ENCODE peak calls at places on chromosome 14, in seven cellular contexts. Q is lung, E is aorta, X is uterus, C is tibial nerve, O is HCT116, D is astrocyte. K is an unnamed sample.

GRCh38 chr14:86826641-86827040 is 1166.3 kb downstream of the GALC start:
- DNase-seq in X (no peak), O (no peak), Q (no peak), E (no peak), D (no peak), C (no peak), K (no peak)

GRCh38 chr14:104143071-104143470 is 4.7 kb downstream of the KIF26A start:
- DNase-seq in E (no peak), X (no peak), O (no peak), C (no peak), D (no peak), Q (no peak), K (no peak)

GRCh38 chr14:92108345-92109254 is 2.2 kb upstream of the ATXN3 start:
- DNase-seq in O (no peak), E (no peak), D (no peak), X (no peak), C (no peak), Q (no peak), K (no peak)

GRCh38 chr14:104968153-104968527 is 10.0 kb downstream of the AHNAK2 start:
- DNase-seq in Q (peak; percentile 56), E (peak; percentile 92), O (no peak), D (peak; percentile 42), X (peak; percentile 93), C (peak; percentile 74), K (peak; percentile 45)

GRCh38 chr14:54348001-54348611 is 48.7 kb upstream of the CDKN3 start:
- DNase-seq in O (peak; percentile 44), D (no peak), E (no peak), X (no peak), C (peak; percentile 52), Q (no peak), K (no peak)

GRCh38 chr14:96400495-96400894 is 8.6 kb downstream of the AK7 start:
- DNase-seq in O (no peak), E (no peak), X (no peak), D (no peak), Q (no peak), C (no peak), K (no peak)

GRCh38 chr14:99118046-99118721 is 153.8 kb downstream of the BCL11B start:
- DNase-seq in Q (peak; percentile 26), D (no peak), O (no peak), E (peak; percentile 27), X (no peak), C (no peak), K (peak; percentile 24)

GRCh38 chr14:39499514-39499913 is 67.3 kb upstream of the FBXO33 start:
- DNase-seq in D (no peak), E (no peak), O (no peak), Q (no peak), X (no peak), C (no peak), K (no peak)

GRCh38 chr14:27890259-27890658 is 876.3 kb upstream of the FOXG1 start:
- DNase-seq in X (no peak), Q (no peak), D (no peak), E (no peak), O (no peak), C (no peak), K (no peak)

GRCh38 chr14:100149789-100150611 is 9.4 kb downstream of the DEGS2 start:
- DNase-seq in O (no peak), D (no peak), E (no peak), Q (peak; percentile 65), C (no peak), X (no peak), K (peak; percentile 75)

GRCh38 chr14:45104571-45104970 is 20.7 kb downstream of the PRPF39 start:
- DNase-seq in D (no peak), O (no peak), C (no peak), E (no peak), Q (no peak), X (no peak), K (no peak)

DNA sequence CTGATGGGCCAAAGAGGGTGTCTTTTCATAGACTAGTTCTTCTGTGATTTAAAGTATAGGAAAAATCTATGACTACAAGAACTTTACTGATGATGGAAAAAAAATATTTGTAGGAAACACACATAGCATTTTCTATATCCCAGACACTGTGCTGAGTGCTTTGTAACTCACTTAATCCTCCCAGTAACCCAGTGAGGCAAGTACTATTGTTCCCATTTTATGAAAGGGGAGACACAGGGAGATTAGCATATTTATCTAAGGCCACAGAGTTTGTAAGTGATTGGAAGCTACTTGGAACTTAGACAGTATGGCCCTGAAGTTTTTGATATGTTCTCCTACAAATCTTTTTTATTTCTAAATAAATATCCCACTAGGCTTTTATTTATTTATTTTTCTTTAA is 19.9 kb downstream of the PRPF39 start:
- DNase-seq in E (no peak), C (no peak), O (no peak), X (no peak), Q (no peak), D (no peak), K (no peak)
- H3K27ac ChIP-seq in E (no peak overlapping the region), C (no peak overlapping the region), O (no peak overlapping the region), X (no peak overlapping the region), Q (no peak overlapping the region), D (no peak overlapping the region), K (no peak overlapping the region)

DNA sequence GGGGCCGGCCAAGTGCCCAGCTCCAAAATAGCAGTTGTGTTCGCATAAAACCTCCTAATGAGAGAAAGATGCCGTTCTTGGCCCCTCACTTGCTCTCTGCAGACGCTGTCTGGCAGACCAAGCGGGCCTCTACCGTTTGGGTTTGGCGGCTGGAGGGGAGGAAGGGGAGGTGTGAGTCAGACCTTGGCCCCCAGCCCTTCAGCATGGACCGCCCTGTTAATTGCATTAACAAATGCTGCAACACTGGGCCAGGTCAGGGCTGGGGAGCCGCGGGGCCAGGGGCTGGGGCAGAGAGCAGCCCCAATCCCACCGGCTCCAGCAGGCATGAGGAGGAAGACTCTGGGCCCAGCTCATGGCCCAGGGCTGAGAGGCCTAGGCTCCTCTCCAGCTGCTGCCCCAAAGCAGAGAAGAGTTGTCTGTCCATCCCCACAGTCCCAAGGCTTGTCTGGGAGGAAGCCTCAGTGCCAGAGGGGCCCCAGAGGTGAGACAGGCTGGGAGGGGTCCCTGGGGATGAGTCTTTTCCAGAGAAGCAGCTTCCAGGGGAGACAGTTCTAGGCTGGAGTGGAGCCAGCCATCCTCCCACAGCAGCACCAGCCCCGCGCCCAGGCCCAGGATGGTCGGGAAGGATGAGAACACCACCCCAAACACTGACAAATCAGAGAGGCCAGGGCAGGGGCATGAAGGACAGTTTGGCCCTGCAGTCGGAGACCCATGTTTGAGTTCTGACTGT is 16.9 kb downstream of the LTBP2 start:
- DNase-seq in E (peak; percentile 91), X (peak; percentile 93), Q (peak; percentile 59), D (peak; percentile 75), C (no peak), O (no peak), K (no peak)
- H3K4me3 ChIP-seq in E (no peak overlapping the region), X (no peak overlapping the region), Q (no peak overlapping the region), D (no peak overlapping the region), C (no peak overlapping the region), O (no peak overlapping the region), K (no peak overlapping the region)

DNA sequence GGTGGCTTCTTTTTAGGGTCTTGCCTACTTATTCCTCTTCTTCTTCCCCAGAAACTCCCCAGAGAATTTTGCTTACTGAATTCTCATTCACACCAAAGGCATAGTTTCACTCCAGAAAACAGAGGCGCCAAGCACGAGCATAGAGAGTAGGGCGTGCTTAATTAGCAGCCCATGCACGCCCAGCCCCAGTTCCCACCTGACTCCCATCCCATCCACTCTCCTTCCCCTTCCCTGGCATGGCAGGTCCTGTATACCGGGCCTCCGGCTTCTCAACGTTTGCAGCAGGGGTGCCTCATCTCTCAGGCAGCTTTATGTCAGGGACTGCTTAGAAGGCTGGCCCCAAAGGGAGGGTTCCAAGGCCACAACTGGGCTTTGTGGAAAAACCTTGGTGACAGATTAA is 62.7 kb downstream of the ACTN1 start:
- DNase-seq in X (no peak), D (no peak), C (no peak), E (peak; percentile 20), O (no peak), Q (no peak), K (no peak)
- H3K27ac ChIP-seq in X (peak overlapping the region; percentile 60), D (no peak overlapping the region), C (no peak overlapping the region), E (no peak overlapping the region), O (no peak overlapping the region), Q (no peak overlapping the region), K (peak overlapping the region; percentile 91)

DNA sequence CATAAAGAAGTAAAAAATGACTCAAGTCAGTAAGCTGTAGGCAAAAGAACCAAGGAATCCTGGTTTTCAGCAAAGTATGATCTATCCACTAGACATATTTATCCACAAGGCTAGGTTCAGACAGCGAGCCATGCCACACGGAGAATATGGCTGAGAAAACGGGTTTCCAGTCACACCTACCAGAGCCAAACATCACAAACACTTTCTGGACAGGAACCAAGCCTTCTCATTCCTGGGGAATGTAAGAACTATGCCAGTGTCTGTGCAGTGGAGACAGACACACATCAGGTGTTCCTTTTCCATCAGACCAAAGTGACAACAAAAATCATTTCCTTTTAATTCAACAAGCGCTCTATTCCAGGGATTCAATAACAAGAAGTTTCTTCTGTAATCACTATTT is 41.1 kb downstream of the AREL1 start:
- DNase-seq in D (peak; percentile 81), E (no peak), O (no peak), C (peak; percentile 40), X (no peak), Q (no peak), K (no peak)
- H3K4me3 ChIP-seq in D (no peak overlapping the region), E (no peak overlapping the region), O (no peak overlapping the region), C (no peak overlapping the region), X (no peak overlapping the region), Q (no peak overlapping the region), K (no peak overlapping the region)

DNA sequence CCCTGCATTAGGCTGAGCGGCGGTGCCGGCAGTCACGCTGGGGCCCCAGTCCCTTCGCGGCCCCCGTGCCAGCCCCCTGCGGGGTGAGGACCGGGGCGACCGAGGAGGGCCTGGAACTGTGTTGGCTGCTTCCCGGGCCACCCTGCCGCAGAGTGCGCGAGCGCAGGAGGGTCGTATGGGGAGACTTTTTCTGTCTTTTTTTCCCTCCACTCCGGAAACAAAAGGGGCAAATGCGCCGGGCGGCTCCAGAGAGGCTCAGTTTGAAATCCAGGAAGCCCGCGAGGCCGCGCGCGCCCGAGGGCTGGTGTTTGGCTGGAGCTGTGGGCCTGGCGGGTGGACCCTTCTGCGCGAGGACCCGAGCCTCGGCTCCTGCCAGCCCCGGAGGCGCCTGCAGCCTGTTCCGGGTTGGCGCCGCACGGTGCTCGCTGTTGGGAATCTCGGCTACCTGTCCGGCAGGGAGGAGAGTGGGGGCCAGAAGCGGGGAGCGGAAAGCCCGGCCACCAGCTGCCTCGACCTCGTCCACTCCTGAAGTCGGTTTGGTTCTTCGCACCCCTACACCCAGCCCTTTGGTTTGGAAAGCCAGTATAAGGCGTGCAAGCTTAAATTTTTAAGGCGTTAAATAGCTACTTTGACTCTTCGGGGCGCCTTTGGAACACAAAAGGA is 650 bp downstream of the PLEKHG3 start:
- DNase-seq in D (no peak), C (no peak), O (no peak), E (no peak), X (peak; percentile 41), Q (no peak), K (peak; percentile 57)
- H3K27ac ChIP-seq in D (peak overlapping the region; percentile 60), C (peak overlapping the region; percentile 94), O (peak overlapping the region; percentile 86), E (peak overlapping the region; percentile 62), X (peak overlapping the region; percentile 94), Q (peak overlapping the region; percentile 86), K (peak overlapping the region; percentile 93)

GRCh38 chr14:69429643-69430042 is 31.2 kb downstream of the SLC39A9 start:
- DNase-seq in E (no peak), O (no peak), X (no peak), C (no peak), Q (no peak), D (no peak), K (no peak)
- H3K4me3 ChIP-seq in E (no peak overlapping the region), O (no peak overlapping the region), X (no peak overlapping the region), C (no peak overlapping the region), Q (no peak overlapping the region), D (no peak overlapping the region), K (no peak overlapping the region)

GRCh38 chr14:36652542-36653201 is 9.0 kb upstream of the PAX9 start:
- DNase-seq in C (no peak), E (no peak), D (no peak), X (no peak), O (no peak), Q (no peak), K (no peak)
- H3K27ac ChIP-seq in C (no peak overlapping the region), E (no peak overlapping the region), D (no peak overlapping the region), X (no peak overlapping the region), O (no peak overlapping the region), Q (no peak overlapping the region), K (no peak overlapping the region)